ENCODE peak calls at places on chromosome 11, in six cellular contexts. One of them, this sample, is unnamed.

GRCh38 chr11:128406365-128406706 is 181.0 kb downstream of the ETS1 start:
- DNase-seq in thoracic aorta: no peak
- DNase-seq in gastrocnemius medialis: no peak
- DNase-seq in lower leg skin: no peak
- DNase-seq in GM12865: peak; percentile 32
- DNase-seq in OCI-LY7: no peak
- DNase-seq in this sample: no peak

GRCh38 chr11:44221992-44222391 is 87.9 kb downstream of the ALX4 start:
- DNase-seq in thoracic aorta: no peak
- DNase-seq in gastrocnemius medialis: no peak
- DNase-seq in lower leg skin: no peak
- DNase-seq in GM12865: no peak
- DNase-seq in OCI-LY7: no peak
- DNase-seq in this sample: no peak

GRCh38 chr11:60307507-60308195 is 19.4 kb upstream of the MS4A6E start:
- DNase-seq in thoracic aorta: no peak
- DNase-seq in gastrocnemius medialis: no peak
- DNase-seq in lower leg skin: no peak
- DNase-seq in GM12865: peak; percentile 19
- DNase-seq in OCI-LY7: no peak
- DNase-seq in this sample: no peak

GRCh38 chr11:94144664-94145063 is 16.0 kb downstream of the PANX1 start:
- DNase-seq in thoracic aorta: no peak
- DNase-seq in gastrocnemius medialis: no peak
- DNase-seq in lower leg skin: no peak
- DNase-seq in GM12865: no peak
- DNase-seq in OCI-LY7: no peak
- DNase-seq in this sample: no peak

GRCh38 chr11:92136792-92137191 is 87.8 kb upstream of the FAT3 start:
- DNase-seq in thoracic aorta: no peak
- DNase-seq in gastrocnemius medialis: no peak
- DNase-seq in lower leg skin: no peak
- DNase-seq in GM12865: no peak
- DNase-seq in OCI-LY7: no peak
- DNase-seq in this sample: no peak

GRCh38 chr11:86670179-86670578 is 2.2 kb downstream of the ME3 start:
- DNase-seq in thoracic aorta: no peak
- DNase-seq in gastrocnemius medialis: no peak
- DNase-seq in lower leg skin: no peak
- DNase-seq in GM12865: no peak
- DNase-seq in OCI-LY7: no peak
- DNase-seq in this sample: no peak

GRCh38 chr11:69377029-69377952 is 83.3 kb downstream of the MYEOV start:
- DNase-seq in thoracic aorta: no peak
- DNase-seq in gastrocnemius medialis: no peak
- DNase-seq in lower leg skin: peak; percentile 82
- DNase-seq in GM12865: peak; percentile 6
- DNase-seq in OCI-LY7: no peak
- DNase-seq in this sample: no peak

GRCh38 chr11:17381156-17381555 is 7.3 kb downstream of the KCNJ11 start:
- DNase-seq in thoracic aorta: no peak
- DNase-seq in gastrocnemius medialis: no peak
- DNase-seq in lower leg skin: no peak
- DNase-seq in GM12865: no peak
- DNase-seq in OCI-LY7: no peak
- DNase-seq in this sample: peak; percentile 55

GRCh38 chr11:102345923-102346322 is 1.1 kb upstream of the BIRC2 start:
- DNase-seq in thoracic aorta: no peak
- DNase-seq in gastrocnemius medialis: no peak
- DNase-seq in lower leg skin: no peak
- DNase-seq in GM12865: peak; percentile 57
- DNase-seq in OCI-LY7: no peak
- DNase-seq in this sample: peak; percentile 56

GRCh38 chr11:10937416-10937815 is 79.6 kb upstream of the ZBED5 start:
- DNase-seq in thoracic aorta: no peak
- DNase-seq in gastrocnemius medialis: no peak
- DNase-seq in lower leg skin: no peak
- DNase-seq in GM12865: no peak
- DNase-seq in OCI-LY7: no peak
- DNase-seq in this sample: no peak

GRCh38 chr11:46513934-46514342 is 79.9 kb downstream of the AMBRA1 start:
- DNase-seq in thoracic aorta: no peak
- DNase-seq in gastrocnemius medialis: peak; percentile 7
- DNase-seq in lower leg skin: peak; percentile 86
- DNase-seq in GM12865: no peak
- DNase-seq in OCI-LY7: no peak
- DNase-seq in this sample: no peak

GRCh38 chr11:2901854-2902783 is 16.5 kb upstream of the CDKN1C start:
- DNase-seq in thoracic aorta: peak; percentile 70
- DNase-seq in gastrocnemius medialis: peak; percentile 87
- DNase-seq in lower leg skin: peak; percentile 99
- DNase-seq in GM12865: peak; percentile 96
- DNase-seq in OCI-LY7: peak; percentile 98
- DNase-seq in this sample: peak; percentile 98

GRCh38 chr11:106087815-106088435 is 10.5 kb downstream of the AASDHPPT start:
- DNase-seq in thoracic aorta: no peak
- DNase-seq in gastrocnemius medialis: no peak
- DNase-seq in lower leg skin: no peak
- DNase-seq in GM12865: peak; percentile 61
- DNase-seq in OCI-LY7: peak; percentile 42
- DNase-seq in this sample: peak; percentile 38

GRCh38 chr11:104152941-104153340 is 11.0 kb downstream of the PDGFD start:
- DNase-seq in thoracic aorta: no peak
- DNase-seq in gastrocnemius medialis: no peak
- DNase-seq in lower leg skin: no peak
- DNase-seq in GM12865: peak; percentile 7
- DNase-seq in OCI-LY7: peak; percentile 18
- DNase-seq in this sample: no peak

GRCh38 chr11:88418508-88418907 is 81.0 kb upstream of the CTSC start:
- DNase-seq in thoracic aorta: no peak
- DNase-seq in gastrocnemius medialis: no peak
- DNase-seq in lower leg skin: no peak
- DNase-seq in GM12865: no peak
- DNase-seq in OCI-LY7: no peak
- DNase-seq in this sample: no peak

GRCh38 chr11:115618428-115618827 is 114.2 kb upstream of the CADM1 start:
- DNase-seq in thoracic aorta: no peak
- DNase-seq in gastrocnemius medialis: no peak
- DNase-seq in lower leg skin: no peak
- DNase-seq in GM12865: no peak
- DNase-seq in OCI-LY7: no peak
- DNase-seq in this sample: peak; percentile 40

GRCh38 chr11:96073536-96073935 is 149.6 kb upstream of the MTMR2 start:
- DNase-seq in thoracic aorta: no peak
- DNase-seq in gastrocnemius medialis: no peak
- DNase-seq in lower leg skin: no peak
- DNase-seq in GM12865: no peak
- DNase-seq in OCI-LY7: no peak
- DNase-seq in this sample: no peak

GRCh38 chr11:128766687-128767086 is 72.8 kb downstream of the FLI1 start:
- DNase-seq in thoracic aorta: no peak
- DNase-seq in gastrocnemius medialis: no peak
- DNase-seq in lower leg skin: no peak
- DNase-seq in GM12865: no peak
- DNase-seq in OCI-LY7: no peak
- DNase-seq in this sample: peak; percentile 32

GRCh38 chr11:73597340-73597955 is 464 bp downstream of the FAM168A start:
- DNase-seq in thoracic aorta: peak; percentile 2
- DNase-seq in gastrocnemius medialis: no peak
- DNase-seq in lower leg skin: peak; percentile 86
- DNase-seq in GM12865: peak; percentile 5
- DNase-seq in OCI-LY7: no peak
- DNase-seq in this sample: peak; percentile 11

GRCh38 chr11:117600261-117600783 is 196.7 kb downstream of the DSCAML1 start:
- DNase-seq in thoracic aorta: no peak
- DNase-seq in gastrocnemius medialis: no peak
- DNase-seq in lower leg skin: no peak
- DNase-seq in GM12865: no peak
- DNase-seq in OCI-LY7: no peak
- DNase-seq in this sample: no peak

GRCh38 chr11:5489571-5490357 is 1.3 kb downstream of the OR52D1 start:
- DNase-seq in thoracic aorta: no peak
- DNase-seq in gastrocnemius medialis: no peak
- DNase-seq in lower leg skin: no peak
- DNase-seq in GM12865: no peak
- DNase-seq in OCI-LY7: no peak
- DNase-seq in this sample: no peak

GRCh38 chr11:115499891-115500290 is 4.3 kb downstream of the CADM1 start:
- DNase-seq in thoracic aorta: no peak
- DNase-seq in gastrocnemius medialis: no peak
- DNase-seq in lower leg skin: no peak
- DNase-seq in GM12865: no peak
- DNase-seq in OCI-LY7: no peak
- DNase-seq in this sample: no peak

GRCh38 chr11:102306817-102307814 is 10.2 kb upstream of the BIRC3 start:
- DNase-seq in thoracic aorta: no peak
- DNase-seq in gastrocnemius medialis: no peak
- DNase-seq in lower leg skin: no peak
- DNase-seq in GM12865: no peak
- DNase-seq in OCI-LY7: peak; percentile 72
- DNase-seq in this sample: no peak

GRCh38 chr11:40166892-40167291 is 1292.6 kb downstream of the LRRC4C start:
- DNase-seq in thoracic aorta: no peak
- DNase-seq in gastrocnemius medialis: no peak
- DNase-seq in lower leg skin: no peak
- DNase-seq in GM12865: no peak
- DNase-seq in OCI-LY7: no peak
- DNase-seq in this sample: no peak

GRCh38 chr11:73393479-73394415 is 17.5 kb downstream of the RELT start:
- DNase-seq in thoracic aorta: no peak
- DNase-seq in gastrocnemius medialis: peak; percentile 44
- DNase-seq in lower leg skin: no peak
- DNase-seq in GM12865: peak; percentile 79
- DNase-seq in OCI-LY7: peak; percentile 79
- DNase-seq in this sample: peak; percentile 69

GRCh38 chr11:111427471-111427912 is 48.4 kb upstream of the POU2AF1 start:
- DNase-seq in thoracic aorta: no peak
- DNase-seq in gastrocnemius medialis: no peak
- DNase-seq in lower leg skin: peak; percentile 54
- DNase-seq in GM12865: no peak
- DNase-seq in OCI-LY7: no peak
- DNase-seq in this sample: peak; percentile 17

GRCh38 chr11:82533628-82534353 is 199.9 kb downstream of the FAM181B start:
- DNase-seq in thoracic aorta: no peak
- DNase-seq in gastrocnemius medialis: no peak
- DNase-seq in lower leg skin: no peak
- DNase-seq in GM12865: no peak
- DNase-seq in OCI-LY7: no peak
- DNase-seq in this sample: no peak

GRCh38 chr11:8219257-8220021 is 44.2 kb downstream of the LMO1 start:
- DNase-seq in thoracic aorta: no peak
- DNase-seq in gastrocnemius medialis: no peak
- DNase-seq in lower leg skin: no peak
- DNase-seq in GM12865: peak; percentile 60
- DNase-seq in OCI-LY7: peak; percentile 37
- DNase-seq in this sample: peak; percentile 69

GRCh38 chr11:105979997-105980703 is 41.9 kb downstream of the MSANTD4 start:
- DNase-seq in thoracic aorta: no peak
- DNase-seq in gastrocnemius medialis: no peak
- DNase-seq in lower leg skin: no peak
- DNase-seq in GM12865: no peak
- DNase-seq in OCI-LY7: no peak
- DNase-seq in this sample: no peak

DNA sequence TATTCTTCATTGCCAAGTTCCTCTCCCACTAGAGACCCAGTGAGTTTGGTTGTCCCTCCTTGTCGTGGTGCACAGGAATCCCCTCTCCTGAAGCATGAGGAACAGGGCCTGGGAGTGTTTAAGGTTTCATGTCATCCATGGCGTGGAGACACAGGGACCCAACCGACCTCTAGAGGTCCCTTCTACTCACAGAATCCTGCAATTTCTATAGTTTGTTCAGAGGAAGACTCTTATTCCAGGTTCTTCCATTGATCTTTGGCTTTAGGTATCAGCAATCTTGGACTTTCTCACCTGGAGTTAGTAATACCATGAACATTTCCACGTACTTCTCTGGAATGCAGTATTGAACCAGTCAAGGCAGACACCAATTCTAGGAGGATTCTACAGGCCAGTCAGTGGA is 548.2 kb downstream of the NTM start:
- DNase-seq in thoracic aorta: no peak
- DNase-seq in gastrocnemius medialis: no peak
- DNase-seq in lower leg skin: no peak
- DNase-seq in GM12865: no peak
- DNase-seq in OCI-LY7: no peak
- DNase-seq in this sample: no peak
- TF ChIP-seq CTCF in thoracic aorta: no peak
- TF ChIP-seq CTCF in gastrocnemius medialis: no peak
- TF ChIP-seq CTCF in lower leg skin: no peak
- TF ChIP-seq CTCF in GM12865: no peak
- TF ChIP-seq CTCF in OCI-LY7: no peak
- TF ChIP-seq CTCF in this sample: no peak

GRCh38 chr11:121723261-121723741 is 270.5 kb upstream of the SORL1-AS1 start:
- DNase-seq in thoracic aorta: peak; percentile 15
- DNase-seq in gastrocnemius medialis: no peak
- DNase-seq in lower leg skin: no peak
- DNase-seq in GM12865: no peak
- DNase-seq in OCI-LY7: no peak
- DNase-seq in this sample: peak; percentile 49
- H3K4me3 ChIP-seq in thoracic aorta: peak overlapping the region; percentile 74
- H3K4me3 ChIP-seq in gastrocnemius medialis: peak overlapping the region; percentile 56
- H3K4me3 ChIP-seq in lower leg skin: no peak overlapping the region
- H3K4me3 ChIP-seq in GM12865: no peak overlapping the region
- H3K4me3 ChIP-seq in OCI-LY7: no peak overlapping the region
- H3K4me3 ChIP-seq in this sample: peak overlapping the region; percentile 47

GRCh38 chr11:119694334-119694733 is 34.7 kb downstream of the NECTIN1 start:
- DNase-seq in thoracic aorta: no peak
- DNase-seq in gastrocnemius medialis: no peak
- DNase-seq in lower leg skin: no peak
- DNase-seq in GM12865: peak; percentile 34
- DNase-seq in OCI-LY7: peak; percentile 47
- DNase-seq in this sample: no peak
- TF ChIP-seq CTCF in thoracic aorta: no peak
- TF ChIP-seq CTCF in gastrocnemius medialis: no peak
- TF ChIP-seq CTCF in lower leg skin: no peak
- TF ChIP-seq CTCF in GM12865: no peak
- TF ChIP-seq CTCF in OCI-LY7: peak; percentile 45
- TF ChIP-seq CTCF in this sample: no peak

GRCh38 chr11:13862845-13863392 is 99.6 kb upstream of the SPON1 start:
- DNase-seq in thoracic aorta: no peak
- DNase-seq in gastrocnemius medialis: no peak
- DNase-seq in lower leg skin: no peak
- DNase-seq in GM12865: no peak
- DNase-seq in OCI-LY7: no peak
- DNase-seq in this sample: no peak
- H3K4me3 ChIP-seq in thoracic aorta: no peak overlapping the region
- H3K4me3 ChIP-seq in gastrocnemius medialis: no peak overlapping the region
- H3K4me3 ChIP-seq in lower leg skin: no peak overlapping the region
- H3K4me3 ChIP-seq in GM12865: no peak overlapping the region
- H3K4me3 ChIP-seq in OCI-LY7: no peak overlapping the region
- H3K4me3 ChIP-seq in this sample: no peak overlapping the region

DNA sequence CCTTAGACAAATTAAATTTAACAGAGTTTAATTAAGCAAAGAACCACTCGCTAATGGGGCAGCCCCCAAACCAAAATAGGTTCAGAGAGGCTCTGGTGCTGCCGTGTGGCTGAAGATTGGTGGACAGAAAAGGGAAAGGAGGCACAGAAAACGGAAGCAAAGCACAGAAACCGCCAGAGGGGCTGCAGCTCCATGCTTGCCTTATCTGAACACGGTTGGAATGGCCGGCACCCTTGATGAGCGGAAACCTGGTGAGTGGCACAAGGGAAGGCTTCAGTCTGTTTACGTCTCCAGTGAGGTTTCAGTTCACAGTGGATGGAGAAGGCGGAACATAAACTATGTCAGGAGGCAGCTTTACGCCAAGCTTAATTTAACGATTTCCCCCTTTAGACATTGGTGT is 5.2 kb upstream of the PRR33 start:
- DNase-seq in thoracic aorta: no peak
- DNase-seq in gastrocnemius medialis: no peak
- DNase-seq in lower leg skin: no peak
- DNase-seq in GM12865: no peak
- DNase-seq in OCI-LY7: no peak
- DNase-seq in this sample: no peak
- TF ChIP-seq CTCF in thoracic aorta: no peak
- TF ChIP-seq CTCF in gastrocnemius medialis: no peak
- TF ChIP-seq CTCF in lower leg skin: no peak
- TF ChIP-seq CTCF in GM12865: no peak
- TF ChIP-seq CTCF in OCI-LY7: no peak
- TF ChIP-seq CTCF in this sample: no peak

This sample was measured in foreskin fibroblast.